ENCODE peak calls at places on chromosomes 13 and 19, in five cellular contexts. One of them, this sample, is unnamed.

GRCh38 chr13:87042946-87043345 is 628.2 kb upstream of the SLITRK5 start:
- DNase-seq in mesenchymal stem cell: no peak
- DNase-seq in IMR-90: peak
- DNase-seq in H1: no peak
- DNase-seq in neuronal stem cell: no peak
- DNase-seq in this sample: no peak

GRCh38 chr13:97257800-97258799 is 36.0 kb downstream of the MBNL2 start:
- DNase-seq in neuronal stem cell: no peak
- DNase-seq in IMR-90: peak
- DNase-seq in H1: no peak
- DNase-seq in mesenchymal stem cell: peak
- DNase-seq in this sample: peak

GRCh38 chr19:1123381-1123780 is 19.6 kb downstream of the GPX4 start:
- DNase-seq in H1: no peak
- DNase-seq in IMR-90: no peak
- DNase-seq in mesenchymal stem cell: no peak
- DNase-seq in neuronal stem cell: no peak
- DNase-seq in this sample: no peak

GRCh38 chr19:45275370-45275971 is 24.4 kb downstream of the MARK4 start:
- DNase-seq in H1: no peak
- DNase-seq in mesenchymal stem cell: no peak
- DNase-seq in IMR-90: peak
- DNase-seq in neuronal stem cell: no peak
- DNase-seq in this sample: no peak

GRCh38 chr13:34698953-34699352 is 243.1 kb upstream of the NBEA start:
- DNase-seq in neuronal stem cell: no peak
- DNase-seq in mesenchymal stem cell: no peak
- DNase-seq in IMR-90: no peak
- DNase-seq in H1: no peak
- DNase-seq in this sample: no peak

GRCh38 chr13:44142911-44143665 is 230.5 kb upstream of the SERP2 start:
- DNase-seq in neuronal stem cell: no peak
- DNase-seq in mesenchymal stem cell: peak
- DNase-seq in IMR-90: peak
- DNase-seq in H1: no peak
- DNase-seq in this sample: peak

GRCh38 chr13:113457510-113457909 is 4.2 kb upstream of the ADPRHL1 start:
- DNase-seq in neuronal stem cell: no peak
- DNase-seq in H1: no peak
- DNase-seq in IMR-90: no peak
- DNase-seq in mesenchymal stem cell: no peak
- DNase-seq in this sample: peak

GRCh38 chr13:49410006-49410405 is 33.9 kb downstream of the CAB39L start:
- DNase-seq in IMR-90: no peak
- DNase-seq in neuronal stem cell: no peak
- DNase-seq in H1: no peak
- DNase-seq in mesenchymal stem cell: no peak
- DNase-seq in this sample: no peak

GRCh38 chr19:46218160-46218559 is 11.4 kb upstream of the IGFL1 start:
- DNase-seq in IMR-90: peak
- DNase-seq in mesenchymal stem cell: peak
- DNase-seq in H1: peak
- DNase-seq in neuronal stem cell: peak
- DNase-seq in this sample: peak

GRCh38 chr13:23718916-23719470 is 148.8 kb downstream of the TNFRSF19 start:
- DNase-seq in neuronal stem cell: no peak
- DNase-seq in IMR-90: peak
- DNase-seq in mesenchymal stem cell: no peak
- DNase-seq in H1: no peak
- DNase-seq in this sample: no peak

GRCh38 chr19:15432629-15433518 is 14.1 kb upstream of the AKAP8L start:
- DNase-seq in H1: no peak
- DNase-seq in IMR-90: peak
- DNase-seq in mesenchymal stem cell: peak
- DNase-seq in neuronal stem cell: peak
- DNase-seq in this sample: peak

GRCh38 chr13:110214637-110215036 is 92.3 kb downstream of the COL4A1 start:
- DNase-seq in H1: no peak
- DNase-seq in mesenchymal stem cell: peak
- DNase-seq in IMR-90: peak
- DNase-seq in neuronal stem cell: no peak
- DNase-seq in this sample: no peak

GRCh38 chr13:78602561-78603239 is 652 bp downstream of the POU4F1 start:
- DNase-seq in mesenchymal stem cell: no peak
- DNase-seq in IMR-90: no peak
- DNase-seq in H1: no peak
- DNase-seq in neuronal stem cell: peak
- DNase-seq in this sample: no peak

GRCh38 chr13:33676700-33677048 is 141.3 kb upstream of the RFC3 start:
- DNase-seq in IMR-90: peak
- DNase-seq in mesenchymal stem cell: peak
- DNase-seq in neuronal stem cell: no peak
- DNase-seq in H1: no peak
- DNase-seq in this sample: peak

GRCh38 chr13:73809561-73809960 is 324.6 kb downstream of the KLF12 start:
- DNase-seq in IMR-90: peak
- DNase-seq in mesenchymal stem cell: peak
- DNase-seq in H1: no peak
- DNase-seq in neuronal stem cell: no peak
- DNase-seq in this sample: no peak

GRCh38 chr13:41061914-41062837 is 867 bp downstream of the WBP4 start:
- DNase-seq in neuronal stem cell: no peak
- DNase-seq in H1: no peak
- DNase-seq in IMR-90: peak
- DNase-seq in mesenchymal stem cell: peak
- DNase-seq in this sample: peak

GRCh38 chr19:2154587-2155075 is 3.3 kb upstream of the AP3D1 start:
- DNase-seq in neuronal stem cell: no peak
- DNase-seq in mesenchymal stem cell: no peak
- DNase-seq in H1: no peak
- DNase-seq in IMR-90: peak
- DNase-seq in this sample: peak

GRCh38 chr13:29543230-29544215 is 52.0 kb downstream of the SLC7A1 start:
- DNase-seq in mesenchymal stem cell: peak
- DNase-seq in H1: peak
- DNase-seq in IMR-90: peak
- DNase-seq in neuronal stem cell: no peak
- DNase-seq in this sample: peak

GRCh38 chr13:63472736-63473135 is 2057.1 kb upstream of the PCDH20 start:
- DNase-seq in neuronal stem cell: no peak
- DNase-seq in IMR-90: no peak
- DNase-seq in mesenchymal stem cell: no peak
- DNase-seq in H1: no peak
- DNase-seq in this sample: no peak

GRCh38 chr13:47480121-47480520 is 521.0 kb downstream of the SUCLA2 start:
- DNase-seq in neuronal stem cell: no peak
- DNase-seq in mesenchymal stem cell: peak
- DNase-seq in H1: no peak
- DNase-seq in IMR-90: peak
- DNase-seq in this sample: no peak

GRCh38 chr13:75310005-75310580 is 171.9 kb downstream of the TBC1D4 start:
- DNase-seq in H1: no peak
- DNase-seq in neuronal stem cell: no peak
- DNase-seq in IMR-90: no peak
- DNase-seq in mesenchymal stem cell: no peak
- DNase-seq in this sample: no peak

GRCh38 chr19:40523322-40524047 is 53.2 kb upstream of the SHKBP1 start:
- DNase-seq in IMR-90: peak
- DNase-seq in mesenchymal stem cell: peak
- DNase-seq in neuronal stem cell: peak
- DNase-seq in H1: no peak
- DNase-seq in this sample: peak

GRCh38 chr19:33497151-33497777 is 24.3 kb downstream of the PEPD start:
- DNase-seq in mesenchymal stem cell: no peak
- DNase-seq in neuronal stem cell: no peak
- DNase-seq in IMR-90: no peak
- DNase-seq in H1: no peak
- DNase-seq in this sample: no peak

GRCh38 chr19:42051166-42052115 is 18.6 kb downstream of the GRIK5 start:
- DNase-seq in neuronal stem cell: no peak
- DNase-seq in mesenchymal stem cell: no peak
- DNase-seq in H1: no peak
- DNase-seq in IMR-90: no peak
- DNase-seq in this sample: peak

GRCh38 chr13:60351326-60351725 is 45.7 kb upstream of the TDRD3 start:
- DNase-seq in H1: no peak
- DNase-seq in IMR-90: peak
- DNase-seq in neuronal stem cell: no peak
- DNase-seq in mesenchymal stem cell: peak
- DNase-seq in this sample: no peak

GRCh38 chr19:44303976-44304568 is 753 bp downstream of the ZNF235 start:
- DNase-seq in H1: no peak
- DNase-seq in neuronal stem cell: peak
- DNase-seq in IMR-90: peak
- DNase-seq in mesenchymal stem cell: peak
- DNase-seq in this sample: no peak

GRCh38 chr13:37869756-37870488 is at the start of gene TRPC4:
- DNase-seq in neuronal stem cell: peak
- DNase-seq in H1: no peak
- DNase-seq in mesenchymal stem cell: peak
- DNase-seq in IMR-90: peak
- DNase-seq in this sample: peak

GRCh38 chr19:36771275-36772231 is 1.1 kb downstream of the ZNF850 start:
- DNase-seq in mesenchymal stem cell: peak
- DNase-seq in IMR-90: peak
- DNase-seq in neuronal stem cell: peak
- DNase-seq in H1: peak
- DNase-seq in this sample: peak

GRCh38 chr19:17234911-17235617 is 9.0 kb downstream of the OCEL1 start:
- DNase-seq in neuronal stem cell: no peak
- DNase-seq in IMR-90: peak
- DNase-seq in mesenchymal stem cell: peak
- DNase-seq in H1: no peak
- DNase-seq in this sample: peak

GRCh38 chr19:19618384-19619051 is at the start of gene PBX4:
- DNase-seq in neuronal stem cell: peak
- DNase-seq in IMR-90: peak
- DNase-seq in H1: peak
- DNase-seq in mesenchymal stem cell: peak
- DNase-seq in this sample: peak
- H3K14ac ChIP-seq in neuronal stem cell: peak
- H3K14ac ChIP-seq in IMR-90: peak
- H3K14ac ChIP-seq in H1: no peak
- H3K14ac ChIP-seq in mesenchymal stem cell: peak
- H3K14ac ChIP-seq in this sample: peak

GRCh38 chr19:7832781-7833180 is 2.8 kb downstream of the EVI5L start:
- DNase-seq in IMR-90: no peak
- DNase-seq in H1: no peak
- DNase-seq in neuronal stem cell: no peak
- DNase-seq in mesenchymal stem cell: no peak
- DNase-seq in this sample: no peak
- H3K4me3 ChIP-seq in IMR-90: no peak
- H3K4me3 ChIP-seq in H1: no peak
- H3K4me3 ChIP-seq in neuronal stem cell: no peak
- H3K4me3 ChIP-seq in mesenchymal stem cell: no peak
- H3K4me3 ChIP-seq in this sample: no peak

DNA sequence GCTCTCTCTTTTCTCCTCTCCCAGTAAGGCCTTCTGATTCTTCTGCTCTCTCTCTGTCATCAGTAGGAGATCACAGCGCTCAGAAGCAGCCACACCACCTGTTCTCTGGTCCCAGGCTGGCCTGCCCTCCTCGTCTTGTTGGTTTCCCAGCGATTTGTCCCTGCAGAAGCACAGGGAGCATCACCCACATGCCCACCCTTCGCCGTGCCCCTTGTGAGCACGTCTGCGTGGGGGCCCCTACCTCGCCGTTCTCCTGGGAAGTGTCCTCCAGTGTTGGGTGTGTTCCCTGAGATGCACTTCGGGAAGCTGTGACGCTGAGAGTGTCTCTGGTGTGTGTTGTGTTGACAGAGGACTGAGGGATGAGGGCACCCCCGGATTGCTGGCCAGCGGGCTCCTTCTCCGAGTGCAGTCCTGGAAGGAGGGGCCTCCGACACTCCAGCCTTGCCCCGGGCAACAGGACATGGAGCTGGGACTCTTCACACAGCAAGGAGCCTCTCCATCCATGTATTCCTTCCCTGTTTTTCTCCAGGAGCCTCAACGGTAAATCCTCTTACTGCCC is 61.2 kb downstream of the SOX1 start:
- DNase-seq in mesenchymal stem cell: no peak
- DNase-seq in IMR-90: no peak
- DNase-seq in H1: no peak
- DNase-seq in neuronal stem cell: no peak
- DNase-seq in this sample: no peak
- H3K14ac ChIP-seq in mesenchymal stem cell: no peak
- H3K14ac ChIP-seq in IMR-90: no peak
- H3K14ac ChIP-seq in H1: no peak
- H3K14ac ChIP-seq in neuronal stem cell: no peak
- H3K14ac ChIP-seq in this sample: no peak

GRCh38 chr13:67147257-67148218 is 82.6 kb downstream of the PCDH9 start:
- DNase-seq in IMR-90: peak
- DNase-seq in H1: no peak
- DNase-seq in mesenchymal stem cell: peak
- DNase-seq in neuronal stem cell: no peak
- DNase-seq in this sample: no peak
- H3K4me3 ChIP-seq in IMR-90: no peak
- H3K4me3 ChIP-seq in H1: no peak
- H3K4me3 ChIP-seq in mesenchymal stem cell: no peak
- H3K4me3 ChIP-seq in neuronal stem cell: no peak
- H3K4me3 ChIP-seq in this sample: no peak

GRCh38 chr19:51372649-51373504 is at the start of gene NKG7:
- DNase-seq in IMR-90: no peak
- DNase-seq in H1: no peak
- DNase-seq in mesenchymal stem cell: no peak
- DNase-seq in neuronal stem cell: no peak
- DNase-seq in this sample: no peak

GRCh38 chr19:51371186-51371690 is 1.2 kb downstream of the NKG7 start:
- DNase-seq in mesenchymal stem cell: no peak
- DNase-seq in neuronal stem cell: no peak
- DNase-seq in IMR-90: no peak
- DNase-seq in H1: no peak
- DNase-seq in this sample: no peak

GRCh38 chr19:51368366-51369282 is at the start of gene CLDND2:
- DNase-seq in IMR-90: no peak
- DNase-seq in mesenchymal stem cell: no peak
- DNase-seq in neuronal stem cell: no peak
- DNase-seq in H1: no peak
- DNase-seq in this sample: no peak

GRCh38 chr19:51370230-51370629 is 1.4 kb upstream of the CLDND2 start:
- DNase-seq in neuronal stem cell: no peak
- DNase-seq in H1: no peak
- DNase-seq in mesenchymal stem cell: no peak
- DNase-seq in IMR-90: no peak
- DNase-seq in this sample: no peak

GRCh38 chr19:51372021-51372648 is 319 bp downstream of the NKG7 start:
- DNase-seq in mesenchymal stem cell: no peak
- DNase-seq in H1: no peak
- DNase-seq in IMR-90: no peak
- DNase-seq in neuronal stem cell: no peak
- DNase-seq in this sample: no peak
- H3K14ac ChIP-seq in mesenchymal stem cell: no peak
- H3K14ac ChIP-seq in H1: no peak
- H3K14ac ChIP-seq in IMR-90: no peak
- H3K14ac ChIP-seq in neuronal stem cell: no peak
- H3K14ac ChIP-seq in this sample: no peak

GRCh38 chr13:51007216-51007615 is 97.6 kb downstream of the RNASEH2B start:
- DNase-seq in mesenchymal stem cell: no peak
- DNase-seq in neuronal stem cell: no peak
- DNase-seq in IMR-90: no peak
- DNase-seq in H1: no peak
- DNase-seq in this sample: no peak
- H3K4me3 ChIP-seq in mesenchymal stem cell: no peak
- H3K4me3 ChIP-seq in neuronal stem cell: no peak
- H3K4me3 ChIP-seq in IMR-90: no peak
- H3K4me3 ChIP-seq in H1: no peak
- H3K4me3 ChIP-seq in this sample: no peak

This sample was measured in trophoblast cell.